ENCODE peak calls at places on chromosomes 2 and 18, in five cellular contexts. D is stomach, J is Panc1, O is esophagus muscularis mucosa, V is HCT116. S is an unnamed sample.

GRCh38 chr18:80109676-80110078 is 615 bp downstream of the ADNP2 start:
- DNase-seq in D (peak; percentile 30), J (no peak), O (peak; percentile 89), V (no peak), S (peak; percentile 46)

GRCh38 chr2:121368155-121368554 is 83.2 kb upstream of the TFCP2L1 start:
- DNase-seq in D (no peak), J (no peak), O (peak; percentile 64), V (no peak), S (no peak)

GRCh38 chr18:48026216-48026615 is 95.8 kb upstream of the SMAD2 start:
- DNase-seq in D (no peak), J (no peak), O (no peak), V (no peak), S (no peak)

GRCh38 chr2:457287-457686 is 169.4 kb upstream of the ALKAL2 start:
- DNase-seq in D (no peak), J (no peak), O (no peak), V (no peak), S (no peak)

GRCh38 chr2:215540646-215541045 is 104.8 kb upstream of the FN1 start:
- DNase-seq in D (no peak), J (no peak), O (no peak), V (no peak), S (no peak)

GRCh38 chr2:241902357-241902991 is 32.9 kb downstream of the RTP5 start:
- DNase-seq in D (peak; percentile 25), J (no peak), O (no peak), V (no peak), S (no peak)

GRCh38 chr2:118133916-118134315 is 45.6 kb downstream of the INSIG2 start:
- DNase-seq in D (no peak), J (no peak), O (peak; percentile 29), V (no peak), S (no peak)

GRCh38 chr2:238090887-238091286 is 9.3 kb upstream of the ESPNL start:
- DNase-seq in D (peak; percentile 19), J (no peak), O (peak; percentile 75), V (no peak), S (no peak)

GRCh38 chr18:49819768-49820662 is 6.7 kb upstream of the ACAA2 start:
- DNase-seq in D (no peak), J (no peak), O (no peak), V (no peak), S (peak; percentile 23)

GRCh38 chr2:164388511-164388910 is 232.8 kb downstream of the GRB14 start:
- DNase-seq in D (no peak), J (peak; percentile 20), O (no peak), V (no peak), S (no peak)

GRCh38 chr2:127649100-127649611 is 3.2 kb downstream of the GPR17 start:
- DNase-seq in D (no peak), J (no peak), O (no peak), V (no peak), S (no peak)

GRCh38 chr2:226030369-226031077 is 631.0 kb downstream of the NYAP2 start:
- DNase-seq in D (no peak), J (no peak), O (no peak), V (peak; percentile 47), S (no peak)

GRCh38 chr18:49225160-49225559 is 235.3 kb downstream of the DYM start:
- DNase-seq in D (no peak), J (no peak), O (no peak), V (no peak), S (no peak)

GRCh38 chr2:213219816-213220215 is 64.4 kb upstream of the SPAG16 start:
- DNase-seq in D (no peak), J (no peak), O (no peak), V (no peak), S (no peak)

GRCh38 chr2:56148825-56149224 is 35.0 kb upstream of the CCDC85A start:
- DNase-seq in D (no peak), J (no peak), O (peak; percentile 57), V (no peak), S (no peak)

GRCh38 chr2:134371041-134371440 is 117.2 kb downstream of the MGAT5 start:
- DNase-seq in D (no peak), J (no peak), O (no peak), V (no peak), S (no peak)

GRCh38 chr2:120431386-120432292 is 85.7 kb downstream of the INHBB start:
- DNase-seq in D (no peak), J (no peak), O (no peak), V (no peak), S (no peak)

GRCh38 chr2:71082402-71083252 is 14.2 kb downstream of the NAGK start:
- DNase-seq in D (no peak), J (no peak), O (no peak), V (no peak), S (no peak)

GRCh38 chr18:70132999-70133398 is 72.5 kb downstream of the RTTN start:
- DNase-seq in D (no peak), J (peak; percentile 65), O (no peak), V (no peak), S (no peak)

GRCh38 chr2:55961318-55961911 is 37.8 kb upstream of the EFEMP1 start:
- DNase-seq in D (no peak), J (peak; percentile 50), O (no peak), V (peak; percentile 50), S (no peak)

GRCh38 chr2:97348265-97348664 is 235.3 kb downstream of the ANKRD36 start:
- DNase-seq in D (no peak), J (no peak), O (no peak), V (no peak), S (no peak)

GRCh38 chr2:217604527-217605279 is 398.1 kb downstream of the TNS1 start:
- DNase-seq in D (no peak), J (no peak), O (peak; percentile 78), V (no peak), S (no peak)

GRCh38 chr2:179861027-179861776 is at the start of gene ZNF385B:
- DNase-seq in D (no peak), J (no peak), O (no peak), V (no peak), S (peak; percentile 11)

GRCh38 chr2:203951366-203951902 is 14.9 kb downstream of the ICOS start:
- DNase-seq in D (no peak), J (no peak), O (no peak), V (no peak), S (no peak)

GRCh38 chr2:202290970-202291369 is 25.4 kb downstream of the NOP58 start:
- DNase-seq in D (no peak), J (no peak), O (no peak), V (no peak), S (no peak)

GRCh38 chr2:42192642-42193566 is 23.8 kb downstream of the EML4 start:
- DNase-seq in D (no peak), J (no peak), O (no peak), V (no peak), S (no peak)

GRCh38 chr2:235312571-235312970 is 181.3 kb upstream of the AGAP1 start:
- DNase-seq in D (no peak), J (no peak), O (no peak), V (no peak), S (peak; percentile 44)

DNA sequence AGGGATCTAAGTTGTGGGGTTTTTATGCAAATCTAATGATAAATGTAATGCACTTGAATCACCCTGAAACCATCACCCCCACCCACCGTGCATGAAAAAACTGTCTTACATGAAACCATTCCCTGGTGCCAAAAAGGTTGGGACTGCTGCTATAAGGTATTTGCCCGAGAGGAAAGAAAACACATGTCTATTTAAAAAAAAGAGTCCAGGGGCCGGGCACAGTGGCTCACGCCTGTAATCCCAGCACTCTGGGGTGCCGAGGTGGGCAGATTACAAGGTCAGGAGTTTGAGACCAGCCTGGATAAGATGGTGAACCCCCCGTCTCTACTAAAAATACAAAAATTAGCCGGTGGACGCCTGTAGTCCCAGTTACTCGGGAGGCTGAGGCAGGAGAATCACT is 1372.8 kb upstream of the CDH2 start:
- DNase-seq in D (no peak), J (no peak), O (no peak), V (no peak), S (no peak)
- TF ChIP-seq POLR2AphosphoS5 in D (no peak), J (no peak), O (no peak), V (no peak), S (no peak)

DNA sequence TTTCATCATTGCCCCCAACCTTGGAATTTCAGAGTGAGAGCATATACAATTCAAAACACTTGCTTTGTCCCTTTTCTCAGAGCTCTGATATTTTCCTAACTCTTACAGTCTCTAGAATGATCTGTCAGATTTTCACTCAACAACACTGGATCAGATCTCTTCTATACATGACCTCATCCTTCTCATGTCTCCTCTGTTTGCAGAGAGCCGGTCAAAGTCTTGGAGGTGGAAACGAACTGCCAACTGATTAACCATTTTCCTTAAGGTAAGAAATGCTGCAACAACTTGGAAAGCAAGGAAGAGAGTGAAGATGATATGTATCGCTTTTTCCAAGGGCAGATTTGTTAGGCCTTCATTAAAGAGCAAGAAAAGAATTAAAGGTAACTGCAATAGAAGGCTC is 4.9 kb downstream of the TMEM17 start:
- DNase-seq in D (no peak), J (no peak), O (no peak), V (no peak), S (no peak)
- H3K4me1 ChIP-seq in D (peaks cover 10% of the 10 kb centered on the region), J (peaks cover 7% of the 10 kb centered on the region), O (peaks cover 6% of the 10 kb centered on the region), V (peaks cover 29% of the 10 kb centered on the region), S (peaks cover 6% of the 10 kb centered on the region)

DNA sequence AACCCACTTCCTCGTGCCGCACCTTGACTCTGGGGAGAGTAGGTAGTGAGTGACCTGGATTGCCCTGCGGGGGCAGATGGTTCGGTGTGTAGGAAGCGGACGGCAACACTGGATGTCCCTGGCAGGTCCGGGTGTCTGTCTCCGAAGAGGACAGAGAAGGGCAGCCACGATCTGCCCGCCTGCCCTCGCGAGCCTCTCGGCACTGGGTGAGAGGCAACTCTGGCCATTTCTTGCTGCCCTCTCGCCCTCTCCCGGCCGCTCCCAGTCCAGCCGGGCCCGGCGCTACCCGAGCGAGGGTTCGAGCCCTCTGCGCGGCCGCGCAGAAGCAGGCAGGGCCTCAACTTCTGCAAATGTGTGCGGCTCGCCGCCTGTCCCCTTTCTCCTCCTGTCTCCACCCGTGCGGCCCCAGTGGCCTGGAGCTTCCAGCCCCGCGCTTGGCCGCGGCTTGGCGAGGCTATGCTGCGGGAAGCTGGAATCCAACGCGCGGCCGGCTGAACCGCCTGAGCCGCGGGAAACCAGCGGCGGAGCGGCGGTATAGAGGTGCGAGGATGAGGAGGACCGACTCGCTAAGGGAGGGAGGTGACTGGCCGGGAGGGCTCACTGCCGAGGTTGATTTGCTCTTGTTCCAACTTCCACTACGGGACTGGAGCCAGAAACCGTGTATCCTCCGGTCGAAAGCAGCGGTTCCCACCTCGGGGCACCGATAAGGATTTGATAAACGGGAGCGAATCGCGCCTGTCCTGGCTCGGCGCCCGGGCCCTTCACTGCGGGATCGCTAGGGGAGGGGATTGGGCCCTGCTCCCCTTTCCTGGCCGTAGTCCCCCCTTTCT is 1.5 kb downstream of the EPAS1 start:
- DNase-seq in D (peak; percentile 75), J (no peak), O (no peak), V (no peak), S (peak; percentile 56)
- TF ChIP-seq POLR2AphosphoS5 in D (no peak), J (no peak), O (peak; percentile 4), V (no peak), S (peak; percentile 44)

GRCh38 chr2:170503563-170503962 is 211.6 kb upstream of the SP5 start:
- DNase-seq in D (no peak), J (no peak), O (peak; percentile 72), V (no peak), S (no peak)
- H3K4me1 ChIP-seq in D (peaks cover 7% of the 10 kb centered on the region), J (no peaks in the 10 kb centered on the region), O (peaks cover 10% of the 10 kb centered on the region), V (no peaks in the 10 kb centered on the region), S (no peaks in the 10 kb centered on the region)

DNA sequence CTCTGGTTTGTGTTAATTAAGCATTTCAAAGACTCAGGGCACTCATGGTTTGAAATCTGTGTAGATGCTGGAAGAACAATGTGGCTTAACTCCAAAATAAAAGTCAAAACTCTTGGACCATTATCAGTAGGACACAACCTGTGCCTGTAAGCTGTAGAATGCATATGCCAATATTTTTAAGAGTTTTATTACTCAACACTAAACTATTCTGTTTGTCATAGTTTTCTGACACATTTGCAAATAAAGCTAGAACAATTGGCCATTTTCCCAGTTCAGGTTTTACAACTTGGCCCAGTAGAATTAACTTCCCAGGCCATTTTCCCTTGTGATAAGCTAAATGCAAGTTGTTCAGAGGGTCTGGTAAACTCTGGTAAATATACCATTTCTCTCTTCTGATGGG is 713.1 kb downstream of the CBLN2 start:
- DNase-seq in D (no peak), J (no peak), O (no peak), V (no peak), S (no peak)
- TF ChIP-seq POLR2AphosphoS5 in D (no peak), J (peak; percentile 23), O (no peak), V (no peak), S (no peak)